ENCODE peak calls at places on chromosomes 4 and X, in seven cellular contexts. A is small intestine, Y is mucosa of descending colon, N is ascending aorta, W is heart left ventricle, I is Karpas-422, P is left ventricle myocardium inferior. L is an unnamed sample.

GRCh38 chr4:166169111-166169510 is 296.1 kb downstream of the TLL1 start:
- DNase-seq in P (no peak), N (no peak), W (no peak), A (peak; percentile 4), I (peak; percentile 65), Y (no peak), L (no peak)

GRCh38 chr4:20062054-20062453 is 189.7 kb upstream of the SLIT2 start:
- DNase-seq in P (no peak), A (no peak), N (no peak), W (no peak), I (no peak), Y (no peak), L (no peak)

GRCh38 chr4:179465131-179465797 is 2023.0 kb upstream of the AGA start:
- DNase-seq in P (no peak), I (no peak), A (no peak), W (no peak), Y (no peak), N (no peak), L (no peak)

GRCh38 chr4:151031831-151032605 is 16.9 kb upstream of the LRBA start:
- DNase-seq in A (no peak), Y (no peak), W (no peak), P (no peak), N (no peak), I (no peak), L (no peak)

GRCh38 chr4:18593297-18594002 is 571.9 kb upstream of the LCORL start:
- DNase-seq in P (no peak), W (no peak), Y (no peak), N (no peak), I (peak; percentile 82), A (peak; percentile 75), L (peak; percentile 37)

GRCh38 chrX:111728096-111728495 is 47.1 kb downstream of the ALG13 start:
- DNase-seq in N (no peak), I (no peak), A (no peak), W (no peak), P (no peak), Y (no peak), L (no peak)

GRCh38 chr4:159240690-159241089 is 137.8 kb downstream of the RAPGEF2 start:
- DNase-seq in P (no peak), Y (no peak), I (no peak), A (no peak), W (no peak), N (no peak), L (no peak)

GRCh38 chr4:159460408-159460807 is 357.5 kb downstream of the RAPGEF2 start:
- DNase-seq in N (no peak), I (no peak), P (no peak), A (no peak), Y (no peak), W (no peak), L (no peak)

GRCh38 chr4:22416403-22416802 is 99.5 kb downstream of the ADGRA3 start:
- DNase-seq in A (no peak), P (no peak), Y (no peak), I (no peak), W (no peak), N (no peak), L (no peak)

GRCh38 chr4:105991726-105992125 is 96.5 kb downstream of the NPNT start:
- DNase-seq in W (no peak), N (no peak), A (no peak), I (no peak), Y (no peak), P (no peak), L (no peak)

GRCh38 chr4:52950226-52950625 is 88.1 kb downstream of the RASL11B start:
- DNase-seq in I (no peak), A (no peak), W (no peak), N (no peak), Y (no peak), P (no peak), L (no peak)

GRCh38 chr4:19329077-19329476 is 922.6 kb upstream of the SLIT2 start:
- DNase-seq in P (no peak), I (no peak), W (no peak), A (no peak), N (no peak), Y (no peak), L (no peak)

GRCh38 chr4:13968723-13969122 is 341.2 kb upstream of the BOD1L1 start:
- DNase-seq in W (no peak), Y (no peak), P (no peak), A (no peak), I (no peak), N (no peak), L (no peak)

GRCh38 chr4:82201303-82201702 is 172.5 kb downstream of the HNRNPD start:
- DNase-seq in P (no peak), W (no peak), Y (no peak), I (no peak), N (no peak), A (no peak), L (no peak)

GRCh38 chrX:110268875-110269274 is 49.0 kb downstream of the AMMECR1 start:
- DNase-seq in N (no peak), Y (no peak), P (no peak), A (no peak), W (no peak), I (no peak), L (no peak)

GRCh38 chr4:3283483-3283882 is 9.3 kb upstream of the RGS12 start:
- DNase-seq in N (peak; percentile 60), W (no peak), I (no peak), A (no peak), P (no peak), Y (no peak), L (peak; percentile 31)

GRCh38 chrX:78886550-78886949 is 58.6 kb upstream of the P2RY10 start:
- DNase-seq in W (no peak), Y (no peak), I (peak; percentile 43), A (peak; percentile 0), P (no peak), N (no peak), L (no peak)

GRCh38 chr4:139556071-139556734 is at the start of gene SETD7:
- DNase-seq in N (peak; percentile 87), A (peak; percentile 72), W (peak; percentile 89), I (peak; percentile 90), Y (peak; percentile 84), P (peak; percentile 84), L (peak; percentile 70)
- H3K4me1 ChIP-seq in N (peaks cover 24% of the 10 kb centered on the region), A (no peaks in the 10 kb centered on the region), W (peaks cover 58% of the 10 kb centered on the region), I (peaks cover 79% of the 10 kb centered on the region), Y (peaks cover 18% of the 10 kb centered on the region), P (peaks cover 87% of the 10 kb centered on the region), L (peaks cover 11% of the 10 kb centered on the region)

GRCh38 chrX:48957827-48958634 is 624 bp upstream of the OTUD5 start:
- DNase-seq in P (peak; percentile 94), N (peak; percentile 98), W (peak; percentile 98), Y (peak; percentile 93), I (peak; percentile 96), A (peak; percentile 96), L (peak; percentile 92)

GRCh38 chrX:48960291-48960690 is 2.9 kb upstream of the OTUD5 start:
- DNase-seq in W (no peak), N (no peak), Y (no peak), P (no peak), A (no peak), I (peak; percentile 67), L (no peak)

GRCh38 chrX:48958635-48959094 is 1.3 kb upstream of the OTUD5 start:
- DNase-seq in W (peak; percentile 45), N (peak; percentile 82), Y (no peak), A (peak; percentile 70), P (peak; percentile 24), I (peak; percentile 55), L (peak; percentile 52)

GRCh38 chrX:48956728-48957414 is 536 bp downstream of the OTUD5 start:
- DNase-seq in N (peak; percentile 67), A (no peak), W (no peak), I (no peak), P (no peak), Y (peak; percentile 58), L (no peak)

DNA sequence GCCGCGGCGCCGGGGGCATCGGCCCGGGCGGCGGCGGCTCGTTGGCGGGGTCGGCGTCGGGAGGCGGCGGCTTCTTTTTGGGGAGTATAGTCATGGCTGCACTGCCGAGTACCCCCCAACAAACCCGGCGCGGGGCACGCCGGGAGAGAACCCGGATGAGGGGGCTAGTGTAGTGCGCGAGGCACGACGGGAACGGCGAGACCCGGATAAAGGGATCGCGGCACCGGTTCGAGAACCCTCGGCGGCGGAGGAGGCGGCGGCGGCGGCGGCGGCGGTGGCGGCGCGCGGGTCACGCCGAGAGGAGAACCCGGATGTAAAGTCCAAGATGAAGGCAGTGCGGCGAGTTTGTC is at the start of gene OTUD5:
- DNase-seq in I (peak; percentile 89), Y (no peak), P (peak; percentile 51), N (no peak), W (peak; percentile 75), A (no peak), L (no peak)
- H3K4me1 ChIP-seq in I (peaks cover 50% of the 10 kb centered on the region), Y (peaks cover 7% of the 10 kb centered on the region), P (peaks cover 52% of the 10 kb centered on the region), N (no peaks in the 10 kb centered on the region), W (peaks cover 36% of the 10 kb centered on the region), A (no peaks in the 10 kb centered on the region), L (no peaks in the 10 kb centered on the region)

GRCh38 chrX:7219153-7219705 is 71.3 kb upstream of the PUDP start:
- DNase-seq in A (no peak), W (no peak), P (no peak), N (no peak), I (peak; percentile 62), Y (no peak), L (no peak)
- H3K4me1 ChIP-seq in A (no peaks in the 10 kb centered on the region), W (no peaks in the 10 kb centered on the region), P (no peaks in the 10 kb centered on the region), N (no peaks in the 10 kb centered on the region), I (peaks cover 73% of the 10 kb centered on the region), Y (no peaks in the 10 kb centered on the region), L (no peaks in the 10 kb centered on the region)

GRCh38 chr4:118989098-118990080 is 100.7 kb downstream of the SYNPO2 start:
- DNase-seq in A (no peak), Y (no peak), W (no peak), N (no peak), P (no peak), I (no peak), L (no peak)

GRCh38 chr4:118993329-118993728 is 104.7 kb downstream of the SYNPO2 start:
- DNase-seq in A (no peak), Y (no peak), N (no peak), I (no peak), P (no peak), W (no peak), L (no peak)

GRCh38 chr4:118994030-118994429 is 105.4 kb downstream of the SYNPO2 start:
- DNase-seq in Y (no peak), P (no peak), N (peak; percentile 61), W (peak; percentile 46), I (no peak), A (peak; percentile 2), L (no peak)

GRCh38 chr4:118991686-118992085 is 103.0 kb downstream of the SYNPO2 start:
- DNase-seq in I (peak; percentile 52), N (no peak), W (no peak), Y (no peak), A (no peak), P (no peak), L (no peak)

GRCh38 chr4:118992149-118992548 is 103.5 kb downstream of the SYNPO2 start:
- DNase-seq in N (no peak), A (no peak), P (no peak), I (no peak), Y (no peak), W (no peak), L (no peak)
- H3K4me1 ChIP-seq in N (peaks cover 39% of the 10 kb centered on the region), A (no peaks in the 10 kb centered on the region), P (peaks cover 87% of the 10 kb centered on the region), I (peaks cover 8% of the 10 kb centered on the region), Y (no peaks in the 10 kb centered on the region), W (peaks cover 63% of the 10 kb centered on the region), L (no peaks in the 10 kb centered on the region)

L was measured in breast epithelium.